ENCODE peak calls at places on chromosomes 3 and 15, in six cellular contexts. A is activated gamma-delta T cell, Z is HuH-7, D is cerebellum, U is ovary, E is IMR-90. J is an unnamed sample.
A peak's percentile ranks its signal among the peaks of the same experiment; 100 is the strongest.

GRCh38 chr3:160830792-160831191 is 74.8 kb downstream of the PPM1L start:
- DNase-seq in E (no peak), A (no peak), D (no peak), U (no peak), Z (no peak), J (peak; percentile 1)

GRCh38 chr3:10194328-10195071 is 29.8 kb downstream of the IRAK2 start:
- DNase-seq in Z (no peak), U (no peak), D (peak; percentile 89), E (no peak), A (peak; percentile 19), J (peak; percentile 16)

GRCh38 chr15:82624438-82624837 is 22.7 kb downstream of the CPEB1 start:
- DNase-seq in E (no peak), A (no peak), U (no peak), Z (no peak), D (no peak), J (no peak)

GRCh38 chr15:90291679-90292356 is 26.3 kb downstream of the NGRN start:
- DNase-seq in U (no peak), A (no peak), D (no peak), Z (peak; percentile 34), E (no peak), J (no peak)

GRCh38 chr3:18211116-18211515 is 214.0 kb downstream of the SATB1 start:
- DNase-seq in A (no peak), E (no peak), Z (no peak), U (no peak), D (no peak), J (no peak)

GRCh38 chr3:10804183-10804648 is 11.8 kb upstream of the SLC6A11 start:
- DNase-seq in U (no peak), E (no peak), Z (no peak), A (no peak), D (no peak), J (no peak)

GRCh38 chr3:30660128-30660525 is 53.7 kb downstream of the TGFBR2 start:
- DNase-seq in D (no peak), U (no peak), Z (no peak), E (no peak), A (no peak), J (no peak)

GRCh38 chr15:87365221-87365620 is 891.3 kb downstream of the NTRK3 start:
- DNase-seq in E (peak; percentile 69), U (no peak), Z (no peak), A (no peak), D (no peak), J (peak; percentile 63)

J was measured in mesenchymal stem cell.